ENCODE peak calls at places on chromosomes 1 and 21, in nine cellular contexts. One of them, this sample, is unnamed. For H3K4me1, the result is how much of the 10 kb centered on the place peaks cover.

GRCh38 chr1:56255516-56256181 is 323.7 kb downstream of the PLPP3 start:
- DNase-seq in breast epithelium: no peak
- DNase-seq in body of pancreas: peak
- DNase-seq in adrenal gland: peak
- DNase-seq in IMR-90: peak
- DNase-seq in gastrocnemius medialis: peak
- DNase-seq in tibial nerve: peak
- DNase-seq in suprapubic skin: peak
- DNase-seq in uterus: peak
- DNase-seq in this sample: peak

GRCh38 chr1:87329051-87329755 is 523 bp downstream of the LMO4 start:
- DNase-seq in breast epithelium: no peak
- DNase-seq in body of pancreas: peak
- DNase-seq in adrenal gland: peak
- DNase-seq in IMR-90: peak
- DNase-seq in gastrocnemius medialis: peak
- DNase-seq in tibial nerve: no peak
- DNase-seq in suprapubic skin: peak
- DNase-seq in uterus: peak
- DNase-seq in this sample: peak

GRCh38 chr1:153922076-153922837 is 515 bp downstream of the GATAD2B start:
- DNase-seq in breast epithelium: no peak
- DNase-seq in body of pancreas: no peak
- DNase-seq in adrenal gland: peak
- DNase-seq in IMR-90: no peak
- DNase-seq in gastrocnemius medialis: no peak
- DNase-seq in tibial nerve: no peak
- DNase-seq in suprapubic skin: peak
- DNase-seq in uterus: peak
- DNase-seq in this sample: peak

GRCh38 chr1:59926381-59927243 is at the start of gene CYP2J2:
- DNase-seq in breast epithelium: peak
- DNase-seq in body of pancreas: peak
- DNase-seq in adrenal gland: peak
- DNase-seq in IMR-90: no peak
- DNase-seq in gastrocnemius medialis: peak
- DNase-seq in tibial nerve: no peak
- DNase-seq in suprapubic skin: no peak
- DNase-seq in uterus: peak
- DNase-seq in this sample: peak

GRCh38 chr1:110011527-110012041 is 22.8 kb upstream of the STRIP1 start:
- DNase-seq in breast epithelium: no peak
- DNase-seq in body of pancreas: peak
- DNase-seq in adrenal gland: no peak
- DNase-seq in IMR-90: peak
- DNase-seq in gastrocnemius medialis: no peak
- DNase-seq in tibial nerve: no peak
- DNase-seq in suprapubic skin: no peak
- DNase-seq in uterus: no peak
- DNase-seq in this sample: peak

GRCh38 chr1:158013840-158014520 is 20.5 kb downstream of the KIRREL1 start:
- DNase-seq in breast epithelium: no peak
- DNase-seq in body of pancreas: no peak
- DNase-seq in adrenal gland: no peak
- DNase-seq in IMR-90: peak
- DNase-seq in gastrocnemius medialis: no peak
- DNase-seq in tibial nerve: peak
- DNase-seq in suprapubic skin: no peak
- DNase-seq in uterus: no peak
- DNase-seq in this sample: no peak

GRCh38 chr1:217140041-217140901 is 417.0 kb upstream of the ESRRG start:
- DNase-seq in breast epithelium: no peak
- DNase-seq in body of pancreas: no peak
- DNase-seq in adrenal gland: no peak
- DNase-seq in IMR-90: no peak
- DNase-seq in gastrocnemius medialis: no peak
- DNase-seq in tibial nerve: no peak
- DNase-seq in suprapubic skin: no peak
- DNase-seq in uterus: no peak
- DNase-seq in this sample: no peak

GRCh38 chr1:198298653-198299052 is 141.9 kb downstream of the NEK7 start:
- DNase-seq in breast epithelium: no peak
- DNase-seq in body of pancreas: no peak
- DNase-seq in adrenal gland: no peak
- DNase-seq in IMR-90: no peak
- DNase-seq in gastrocnemius medialis: no peak
- DNase-seq in tibial nerve: no peak
- DNase-seq in suprapubic skin: no peak
- DNase-seq in uterus: no peak
- DNase-seq in this sample: no peak

GRCh38 chr1:28580706-28581530 is 11.1 kb upstream of the RAB42 start:
- DNase-seq in breast epithelium: no peak
- DNase-seq in body of pancreas: peak
- DNase-seq in adrenal gland: no peak
- DNase-seq in IMR-90: peak
- DNase-seq in gastrocnemius medialis: no peak
- DNase-seq in tibial nerve: no peak
- DNase-seq in suprapubic skin: no peak
- DNase-seq in uterus: no peak
- DNase-seq in this sample: peak

GRCh38 chr1:7676274-7676945 is 94.7 kb upstream of the VAMP3 start:
- DNase-seq in breast epithelium: no peak
- DNase-seq in body of pancreas: no peak
- DNase-seq in adrenal gland: no peak
- DNase-seq in IMR-90: no peak
- DNase-seq in gastrocnemius medialis: no peak
- DNase-seq in tibial nerve: no peak
- DNase-seq in suprapubic skin: no peak
- DNase-seq in uterus: no peak
- DNase-seq in this sample: no peak

GRCh38 chr1:13628711-13629110 is 45.1 kb downstream of the PDPN start:
- DNase-seq in breast epithelium: no peak
- DNase-seq in body of pancreas: no peak
- DNase-seq in adrenal gland: no peak
- DNase-seq in IMR-90: no peak
- DNase-seq in gastrocnemius medialis: no peak
- DNase-seq in tibial nerve: no peak
- DNase-seq in suprapubic skin: no peak
- DNase-seq in uterus: no peak
- DNase-seq in this sample: no peak

GRCh38 chr1:194846488-194846887 is 1660.1 kb upstream of the B3GALT2 start:
- DNase-seq in breast epithelium: no peak
- DNase-seq in body of pancreas: no peak
- DNase-seq in adrenal gland: no peak
- DNase-seq in IMR-90: no peak
- DNase-seq in gastrocnemius medialis: no peak
- DNase-seq in tibial nerve: no peak
- DNase-seq in suprapubic skin: no peak
- DNase-seq in uterus: no peak
- DNase-seq in this sample: no peak

DNA sequence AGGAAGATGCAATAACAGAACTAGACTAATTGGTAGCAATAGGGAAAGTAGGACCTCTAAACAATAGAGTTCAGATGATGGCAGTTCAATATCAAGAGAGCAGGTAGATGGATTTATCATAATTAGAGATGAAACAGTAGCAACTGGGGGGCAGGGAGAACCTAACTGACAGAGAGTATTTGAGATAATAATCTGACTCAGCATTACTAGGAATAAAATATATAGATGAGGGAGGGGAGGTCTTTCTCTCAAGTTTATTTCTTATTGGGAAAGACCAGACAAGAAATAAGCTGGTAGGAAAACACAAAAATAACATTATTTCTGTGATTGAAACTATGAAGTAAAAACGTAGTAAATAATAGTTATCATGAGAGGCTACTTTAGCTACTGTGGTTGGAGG is 1656.7 kb upstream of the B3GALT2 start:
- DNase-seq in breast epithelium: no peak
- DNase-seq in body of pancreas: no peak
- DNase-seq in adrenal gland: no peak
- DNase-seq in IMR-90: no peak
- DNase-seq in gastrocnemius medialis: no peak
- DNase-seq in tibial nerve: no peak
- DNase-seq in suprapubic skin: no peak
- DNase-seq in uterus: no peak
- DNase-seq in this sample: no peak
- TF ChIP-seq POLR2A in breast epithelium: no peak
- TF ChIP-seq POLR2A in body of pancreas: no peak
- TF ChIP-seq POLR2A in adrenal gland: no peak
- TF ChIP-seq POLR2A in IMR-90: no peak
- TF ChIP-seq POLR2A in gastrocnemius medialis: no peak
- TF ChIP-seq POLR2A in tibial nerve: no peak
- TF ChIP-seq POLR2A in suprapubic skin: no peak
- TF ChIP-seq POLR2A in uterus: no peak
- TF ChIP-seq POLR2A in this sample: no peak

DNA sequence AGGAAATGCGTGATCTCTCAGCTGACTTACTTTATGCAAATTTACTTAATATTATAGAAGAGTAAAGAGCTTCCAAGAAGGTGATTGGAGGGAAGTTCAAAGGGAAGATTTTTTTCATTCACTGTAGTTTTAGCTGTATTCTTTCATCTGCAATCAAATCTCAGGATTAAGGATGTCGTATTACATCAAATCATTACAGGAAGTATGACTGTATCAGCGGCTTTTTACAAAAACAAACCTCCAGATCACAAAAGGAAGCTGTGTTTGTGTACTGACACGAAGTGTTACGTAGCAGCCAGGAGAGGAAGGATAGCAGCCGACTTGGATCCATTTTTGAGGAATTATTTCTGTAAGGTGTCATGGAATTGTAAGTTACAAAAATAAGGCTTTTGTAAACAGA is 49.6 kb downstream of the KCNJ15 start:
- DNase-seq in breast epithelium: no peak
- DNase-seq in body of pancreas: no peak
- DNase-seq in adrenal gland: no peak
- DNase-seq in IMR-90: peak
- DNase-seq in gastrocnemius medialis: no peak
- DNase-seq in tibial nerve: no peak
- DNase-seq in suprapubic skin: no peak
- DNase-seq in uterus: no peak
- DNase-seq in this sample: no peak
- H3K4me1 ChIP-seq in breast epithelium: under half
- H3K4me1 ChIP-seq in body of pancreas: under half
- H3K4me1 ChIP-seq in adrenal gland: under half
- H3K4me1 ChIP-seq in IMR-90: under half
- H3K4me1 ChIP-seq in gastrocnemius medialis: under half
- H3K4me1 ChIP-seq in tibial nerve: under half
- H3K4me1 ChIP-seq in suprapubic skin: under half
- H3K4me1 ChIP-seq in uterus: under half
- H3K4me1 ChIP-seq in this sample: under half

GRCh38 chr1:42965339-42965738 is 6.7 kb upstream of the SLC2A1 start:
- DNase-seq in breast epithelium: no peak
- DNase-seq in body of pancreas: no peak
- DNase-seq in adrenal gland: no peak
- DNase-seq in IMR-90: no peak
- DNase-seq in gastrocnemius medialis: no peak
- DNase-seq in tibial nerve: no peak
- DNase-seq in suprapubic skin: no peak
- DNase-seq in uterus: no peak
- DNase-seq in this sample: no peak

GRCh38 chr1:42964032-42964812 is 5.6 kb upstream of the SLC2A1 start:
- DNase-seq in breast epithelium: no peak
- DNase-seq in body of pancreas: no peak
- DNase-seq in adrenal gland: no peak
- DNase-seq in IMR-90: no peak
- DNase-seq in gastrocnemius medialis: no peak
- DNase-seq in tibial nerve: no peak
- DNase-seq in suprapubic skin: no peak
- DNase-seq in uterus: no peak
- DNase-seq in this sample: no peak

GRCh38 chr1:42970143-42970542 is 11.5 kb upstream of the SLC2A1 start:
- DNase-seq in breast epithelium: no peak
- DNase-seq in body of pancreas: no peak
- DNase-seq in adrenal gland: no peak
- DNase-seq in IMR-90: no peak
- DNase-seq in gastrocnemius medialis: no peak
- DNase-seq in tibial nerve: no peak
- DNase-seq in suprapubic skin: no peak
- DNase-seq in uterus: no peak
- DNase-seq in this sample: no peak

GRCh38 chr1:42968654-42969053 is 10.0 kb upstream of the SLC2A1 start:
- DNase-seq in breast epithelium: no peak
- DNase-seq in body of pancreas: no peak
- DNase-seq in adrenal gland: no peak
- DNase-seq in IMR-90: no peak
- DNase-seq in gastrocnemius medialis: no peak
- DNase-seq in tibial nerve: no peak
- DNase-seq in suprapubic skin: no peak
- DNase-seq in uterus: no peak
- DNase-seq in this sample: no peak

DNA sequence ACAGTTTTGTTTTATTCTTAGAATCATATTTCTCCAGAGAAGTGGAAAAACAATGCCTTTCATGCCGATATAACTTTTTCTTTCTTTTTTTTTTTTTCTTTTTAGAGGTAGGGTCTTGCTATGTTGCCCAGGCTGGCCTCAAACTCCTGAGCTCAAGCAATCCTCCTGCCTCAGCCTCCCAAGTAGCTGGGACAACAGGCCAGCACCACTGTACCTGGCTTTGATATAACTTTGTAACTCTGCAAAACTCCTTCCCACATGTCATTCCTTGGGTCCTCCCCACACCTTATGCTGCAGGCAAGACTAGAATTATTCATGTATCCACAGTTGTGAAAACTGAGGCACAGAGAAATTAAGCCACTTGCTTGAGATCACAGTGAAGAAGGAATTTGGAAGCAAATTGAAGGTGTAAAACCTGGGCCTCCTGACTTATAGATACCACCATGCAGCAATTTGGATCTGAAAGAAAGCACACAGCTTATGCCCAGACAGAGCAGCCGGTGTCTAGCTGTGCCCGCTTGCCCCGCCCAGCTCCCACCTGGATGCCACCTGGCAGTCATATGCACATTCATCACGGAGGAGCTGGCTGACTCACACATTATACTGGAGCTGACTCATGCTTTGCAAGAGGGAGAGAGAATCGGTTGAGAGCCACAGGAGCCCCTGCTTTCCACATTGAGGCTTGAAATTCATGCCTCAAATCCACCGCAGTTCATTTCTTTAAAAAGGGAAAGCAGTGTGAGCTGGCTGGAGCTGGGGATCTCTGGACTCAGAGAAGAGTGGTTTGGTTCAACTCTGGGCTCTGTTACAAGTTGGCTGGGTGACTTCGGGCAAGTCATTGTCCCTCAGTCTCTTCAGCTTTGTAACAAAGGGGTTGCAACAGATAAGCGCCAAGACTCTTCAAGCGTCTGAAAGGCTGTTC is 8.3 kb upstream of the SLC2A1 start:
- DNase-seq in breast epithelium: peak
- DNase-seq in body of pancreas: peak
- DNase-seq in adrenal gland: peak
- DNase-seq in IMR-90: peak
- DNase-seq in gastrocnemius medialis: no peak
- DNase-seq in tibial nerve: no peak
- DNase-seq in suprapubic skin: no peak
- DNase-seq in uterus: no peak
- DNase-seq in this sample: no peak
- TF ChIP-seq POLR2A in breast epithelium: no peak
- TF ChIP-seq POLR2A in body of pancreas: no peak
- TF ChIP-seq POLR2A in adrenal gland: no peak
- TF ChIP-seq POLR2A in IMR-90: no peak
- TF ChIP-seq POLR2A in gastrocnemius medialis: no peak
- TF ChIP-seq POLR2A in tibial nerve: no peak
- TF ChIP-seq POLR2A in suprapubic skin: no peak
- TF ChIP-seq POLR2A in uterus: no peak
- TF ChIP-seq POLR2A in this sample: no peak

GRCh38 chr1:160636076-160636475 is 10.8 kb downstream of the SLAMF1 start:
- DNase-seq in breast epithelium: no peak
- DNase-seq in body of pancreas: no peak
- DNase-seq in adrenal gland: no peak
- DNase-seq in IMR-90: no peak
- DNase-seq in gastrocnemius medialis: no peak
- DNase-seq in tibial nerve: no peak
- DNase-seq in suprapubic skin: no peak
- DNase-seq in uterus: no peak
- DNase-seq in this sample: no peak
- H3K4me1 ChIP-seq in breast epithelium: under half
- H3K4me1 ChIP-seq in body of pancreas: under half
- H3K4me1 ChIP-seq in adrenal gland: under half
- H3K4me1 ChIP-seq in IMR-90: under half
- H3K4me1 ChIP-seq in gastrocnemius medialis: under half
- H3K4me1 ChIP-seq in tibial nerve: under half
- H3K4me1 ChIP-seq in suprapubic skin: under half
- H3K4me1 ChIP-seq in uterus: under half
- H3K4me1 ChIP-seq in this sample: under half